ENCODE peak calls at places on chromosomes 3 and 15, in five cellular contexts. Y is sciatic nerve, A is brain microvascular endothelial cell, N is Ammon's horn, R is A673. G is an unnamed sample.
A peak's percentile ranks its signal among the peaks of the same experiment; 100 is the strongest.

GRCh38 chr3:28836199-28836598 is 444.7 kb upstream of the RBMS3 start:
- DNase-seq in A (no peak), N (no peak), R (no peak), Y (no peak), G (no peak)

GRCh38 chr3:155425351-155425750 is 131.9 kb upstream of the STRIT1 start:
- DNase-seq in R (no peak), A (no peak), Y (no peak), N (no peak), G (no peak)

GRCh38 chr3:71681224-71681668 is 44.0 kb downstream of the EIF4E3 start:
- DNase-seq in Y (peak; percentile 79), N (peak; percentile 88), A (peak; percentile 75), R (peak; percentile 73), G (no peak)

GRCh38 chr15:89101302-89102191 is 13.3 kb downstream of the ABHD2 start:
- DNase-seq in N (peak; percentile 45), R (no peak), A (peak; percentile 96), Y (peak; percentile 82), G (no peak)

GRCh38 chr3:194224536-194224935 is 88.6 kb downstream of the HES1 start:
- DNase-seq in R (no peak), Y (no peak), A (no peak), N (no peak), G (no peak)

GRCh38 chr3:58032186-58032585 is 24.0 kb downstream of the FLNB start:
- DNase-seq in A (no peak), N (no peak), R (no peak), Y (no peak), G (no peak)

GRCh38 chr3:3998140-3998977 is 199.1 kb downstream of the LRRN1 start:
- DNase-seq in Y (no peak), R (peak; percentile 45), N (peak; percentile 38), A (peak; percentile 20), G (no peak)

GRCh38 chr3:42847731-42848130 is 27.9 kb downstream of the CYP8B1 start:
- DNase-seq in R (no peak), A (no peak), Y (no peak), N (no peak), G (no peak)

GRCh38 chr3:71050521-71051258 is 532.8 kb downstream of the FOXP1 start:
- DNase-seq in Y (no peak), N (peak; percentile 82), R (peak; percentile 83), A (no peak), G (no peak)

GRCh38 chr3:53375019-53375418 is 27.7 kb upstream of the DCP1A start:
- DNase-seq in R (peak; percentile 52), Y (peak; percentile 79), A (peak; percentile 37), N (peak; percentile 85), G (no peak)

GRCh38 chr3:69329897-69330296 is 56.0 kb downstream of the FRMD4B start:
- DNase-seq in A (peak; percentile 69), R (no peak), N (no peak), Y (no peak), G (no peak)

GRCh38 chr15:90862487-90862886 is 5.9 kb upstream of the FURIN start:
- DNase-seq in A (no peak), R (no peak), N (no peak), Y (no peak), G (no peak)

GRCh38 chr15:57031605-57032004 is 113.2 kb downstream of the TCF12 start:
- DNase-seq in A (peak; percentile 67), R (no peak), N (peak; percentile 87), Y (no peak), G (no peak)

GRCh38 chr15:52440414-52440813 is 88.3 kb downstream of the MYO5A start:
- DNase-seq in R (no peak), Y (no peak), A (peak; percentile 21), N (no peak), G (no peak)

GRCh38 chr3:49724586-49724985 is 835 bp upstream of the GMPPB start:
- DNase-seq in A (no peak), Y (peak; percentile 66), N (no peak), R (no peak), G (no peak)

GRCh38 chr3:31173118-31173718 is 278.8 kb upstream of the GADL1 start:
- DNase-seq in A (no peak), R (no peak), N (no peak), Y (no peak), G (no peak)

GRCh38 chr3:41053220-41053619 is 146.1 kb upstream of the CTNNB1 start:
- DNase-seq in R (no peak), Y (no peak), N (no peak), A (no peak), G (no peak)

GRCh38 chr15:68363353-68363752 is 68.6 kb downstream of the ITGA11 start:
- DNase-seq in Y (no peak), A (peak; percentile 54), R (no peak), N (no peak), G (no peak)

G was measured in DMS79 treated with DMSO at 0.1 percent for 48 hours.